ENCODE peak calls at places on chromosomes 12 and 14, in five cellular contexts. K is stomach, X is IMR-90, W is heart right ventricle, Z is HCT116. Q is an unnamed sample.

GRCh38 chr14:53064461-53064860 is 88.7 kb downstream of the DDHD1 start:
- DNase-seq in W (no peak), Z (no peak), X (peak; percentile 7), K (no peak), Q (no peak)

GRCh38 chr12:22529281-22530060 is 14.9 kb downstream of the C2CD5 start:
- DNase-seq in X (peak; percentile 63), K (no peak), Z (no peak), W (no peak), Q (no peak)

GRCh38 chr12:123707466-123707865 is 4.7 kb upstream of the ATP6V0A2 start:
- DNase-seq in Z (no peak), X (no peak), W (no peak), K (no peak), Q (no peak)

GRCh38 chr14:55062517-55063351 is 11.3 kb downstream of the MAPK1IP1L start:
- DNase-seq in K (no peak), W (peak; percentile 57), X (no peak), Z (no peak), Q (no peak)

GRCh38 chr12:31736472-31736871 is 7.7 kb upstream of the AMN1 start:
- DNase-seq in K (no peak), Z (no peak), X (peak; percentile 89), W (no peak), Q (no peak)

GRCh38 chr12:58455146-58455545 is 465.2 kb downstream of the LRIG3 start:
- DNase-seq in X (peak; percentile 52), K (no peak), W (no peak), Z (no peak), Q (no peak)

GRCh38 chr12:43758247-43758727 is 303 bp downstream of the PUS7L start:
- DNase-seq in Z (no peak), K (peak; percentile 26), X (peak; percentile 38), W (no peak), Q (peak; percentile 51)

GRCh38 chr12:63809566-63809965 is 29.9 kb downstream of the RXYLT1 start:
- DNase-seq in Z (no peak), X (no peak), K (no peak), W (no peak), Q (no peak)

GRCh38 chr12:42790761-42791151 is 201.2 kb upstream of the PRICKLE1 start:
- DNase-seq in X (peak; percentile 83), K (no peak), W (no peak), Z (peak; percentile 61), Q (no peak)

GRCh38 chr12:15632708-15633107 is 156.5 kb downstream of the EPS8 start:
- DNase-seq in K (no peak), X (no peak), W (no peak), Z (peak; percentile 33), Q (no peak)

GRCh38 chr14:104799657-104800599 is 973 bp upstream of the ZBTB42 start:
- DNase-seq in K (peak; percentile 90), W (peak; percentile 90), Z (no peak), X (peak; percentile 67), Q (peak; percentile 93)
- H3K4me1 ChIP-seq in K (peaks cover 75% of the 10 kb centered on the region), W (peaks cover 51% of the 10 kb centered on the region), Z (peaks cover 28% of the 10 kb centered on the region), X (peaks cover 19% of the 10 kb centered on the region), Q (peaks cover 42% of the 10 kb centered on the region)

GRCh38 chr14:85577542-85578140 is 47.7 kb downstream of the FLRT2 start:
- DNase-seq in X (no peak), Z (no peak), W (no peak), K (no peak), Q (no peak)

GRCh38 chr14:85578925-85579324 is 49.0 kb downstream of the FLRT2 start:
- DNase-seq in Z (no peak), K (no peak), W (no peak), X (no peak), Q (no peak)

GRCh38 chr14:85579957-85580356 is 50.0 kb downstream of the FLRT2 start:
- DNase-seq in W (no peak), K (no peak), Z (no peak), X (no peak), Q (no peak)

GRCh38 chr14:85583311-85583710 is 53.4 kb downstream of the FLRT2 start:
- DNase-seq in X (no peak), Z (no peak), W (no peak), K (no peak), Q (no peak)

GRCh38 chr14:85580536-85581165 is 50.7 kb downstream of the FLRT2 start:
- DNase-seq in K (no peak), X (peak; percentile 30), W (no peak), Z (no peak), Q (no peak)
- H3K4me1 ChIP-seq in K (no peaks in the 10 kb centered on the region), X (peaks cover 16% of the 10 kb centered on the region), W (peaks cover 3% of the 10 kb centered on the region), Z (no peaks in the 10 kb centered on the region), Q (no peaks in the 10 kb centered on the region)

DNA sequence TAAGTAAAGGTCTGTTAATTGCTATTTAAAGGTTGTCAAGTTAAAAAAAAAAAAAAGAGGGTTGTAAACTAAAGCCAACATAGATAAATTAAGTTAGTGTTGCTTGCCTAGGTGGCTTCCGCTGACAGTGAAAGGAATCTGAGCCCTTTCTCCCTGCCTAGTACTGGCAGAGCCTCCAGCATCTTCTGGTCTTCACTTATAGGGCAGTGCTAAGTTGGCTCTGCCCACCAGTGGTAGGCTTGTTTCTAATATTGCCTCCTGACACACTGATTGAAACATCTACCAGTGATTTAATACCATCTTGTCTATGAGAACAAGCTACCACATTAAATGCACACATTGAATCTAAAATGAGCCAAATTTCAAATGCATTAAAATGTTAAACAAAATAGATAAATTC is 39.7 kb downstream of the PLEKHA5 start:
- DNase-seq in W (no peak), X (no peak), Z (no peak), K (no peak), Q (no peak)
- H3K4me1 ChIP-seq in W (peaks cover 41% of the 10 kb centered on the region), X (peaks cover 5% of the 10 kb centered on the region), Z (no peaks in the 10 kb centered on the region), K (peaks cover 10% of the 10 kb centered on the region), Q (peaks cover 11% of the 10 kb centered on the region)

GRCh38 chr12:47947273-47947672 is 16.1 kb upstream of the TMEM106C start:
- DNase-seq in Z (no peak), W (no peak), X (no peak), K (no peak), Q (no peak)
- H3K4me1 ChIP-seq in Z (peaks cover 4% of the 10 kb centered on the region), W (no peaks in the 10 kb centered on the region), X (peaks cover 12% of the 10 kb centered on the region), K (peaks cover 14% of the 10 kb centered on the region), Q (peaks cover 38% of the 10 kb centered on the region)

GRCh38 chr12:51974646-51975045 is 23.1 kb downstream of the ACVR1B start:
- DNase-seq in W (no peak), K (no peak), Z (no peak), X (no peak), Q (no peak)

GRCh38 chr12:51976376-51977160 is 25.1 kb downstream of the ACVR1B start:
- DNase-seq in K (no peak), Z (no peak), X (peak; percentile 50), W (no peak), Q (no peak)

GRCh38 chr12:51980051-51980808 is 26.5 kb upstream of the TAMALIN start:
- DNase-seq in K (peak; percentile 82), X (peak; percentile 63), W (peak; percentile 40), Z (no peak), Q (peak; percentile 69)

GRCh38 chr12:51975196-51975595 is 23.7 kb downstream of the ACVR1B start:
- DNase-seq in X (no peak), Z (no peak), K (no peak), W (no peak), Q (no peak)

DNA sequence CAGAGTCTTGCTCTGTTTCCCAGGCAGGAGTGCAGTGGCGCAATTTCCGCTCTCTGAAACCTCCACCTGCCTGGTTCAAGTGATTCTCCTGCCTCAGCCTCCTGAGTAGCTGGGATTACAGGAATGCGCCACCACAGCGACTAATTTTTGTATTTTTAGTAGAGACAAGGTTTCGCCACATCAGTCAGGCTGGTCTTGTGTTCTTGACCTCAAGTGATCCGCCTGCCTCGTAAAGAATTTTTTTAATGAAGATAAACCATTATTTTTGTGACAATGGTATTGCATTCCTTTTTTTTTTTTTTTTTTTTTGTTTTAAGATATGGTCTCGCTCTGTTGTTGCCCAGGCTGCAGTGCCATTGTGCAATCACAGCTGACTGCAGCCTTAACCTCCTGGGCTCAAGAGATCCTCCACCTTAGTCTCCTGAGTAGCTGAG is 25.8 kb downstream of the ACVR1B start:
- DNase-seq in Z (no peak), W (no peak), X (no peak), K (no peak), Q (no peak)
- H3K4me1 ChIP-seq in Z (no peaks in the 10 kb centered on the region), W (peaks cover 28% of the 10 kb centered on the region), X (peaks cover 30% of the 10 kb centered on the region), K (peaks cover 35% of the 10 kb centered on the region), Q (peaks cover 19% of the 10 kb centered on the region)

GRCh38 chr12:120264086-120264485 is 1.4 kb downstream of the PXN start:
- DNase-seq in Z (no peak), X (no peak), W (no peak), K (no peak), Q (no peak)

GRCh38 chr12:120265203-120265482 is 387 bp downstream of the PXN start:
- DNase-seq in W (no peak), Z (no peak), K (no peak), X (no peak), Q (no peak)

GRCh38 chr12:120262852-120263724 is 2.4 kb downstream of the PXN start:
- DNase-seq in W (peak; percentile 49), Z (no peak), K (no peak), X (no peak), Q (no peak)

GRCh38 chr12:120264511-120265202 is 873 bp downstream of the PXN start:
- DNase-seq in X (no peak), K (no peak), W (no peak), Z (no peak), Q (no peak)

GRCh38 chr12:120263725-120264040 is 1.8 kb downstream of the PXN start:
- DNase-seq in K (no peak), Z (no peak), X (no peak), W (no peak), Q (no peak)
- H3K4me1 ChIP-seq in K (peaks cover 64% of the 10 kb centered on the region), Z (peaks cover 45% of the 10 kb centered on the region), X (peaks cover 26% of the 10 kb centered on the region), W (peaks cover 58% of the 10 kb centered on the region), Q (peaks cover 33% of the 10 kb centered on the region)

GRCh38 chr14:73728106-73729014 is 14.2 kb upstream of the PNMA1 start:
- DNase-seq in X (peak; percentile 63), Z (peak; percentile 61), K (peak; percentile 91), W (peak; percentile 86), Q (peak; percentile 87)

GRCh38 chr14:73726025-73726961 is 12.1 kb upstream of the PNMA1 start:
- DNase-seq in X (no peak), K (no peak), W (no peak), Z (no peak), Q (peak; percentile 55)

GRCh38 chr14:73729015-73729330 is 14.8 kb upstream of the PNMA1 start:
- DNase-seq in Z (no peak), W (no peak), X (no peak), K (no peak), Q (no peak)

GRCh38 chr14:73725116-73726024 is 11.2 kb upstream of the PNMA1 start:
- DNase-seq in Z (no peak), W (no peak), X (peak; percentile 59), K (no peak), Q (no peak)

DNA sequence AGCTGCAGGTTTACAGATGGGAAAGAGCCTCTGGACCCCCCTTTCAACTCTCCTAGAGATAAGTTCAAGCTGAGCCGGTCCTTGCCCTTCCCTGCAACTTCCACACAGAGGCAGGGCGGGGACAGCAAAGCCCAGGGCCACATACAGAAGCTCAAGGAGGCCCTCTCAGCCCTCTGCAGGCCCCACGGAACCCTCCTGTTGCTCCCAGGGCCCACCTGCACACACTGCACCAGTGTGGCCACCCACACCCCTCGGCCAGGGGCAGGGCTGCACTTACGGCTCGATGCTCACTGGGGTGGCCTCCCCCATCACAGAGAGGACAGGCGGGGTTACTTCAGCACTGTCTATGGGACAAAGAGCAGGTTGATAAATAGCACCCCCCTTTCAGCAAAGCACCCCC is 13.0 kb upstream of the PNMA1 start:
- DNase-seq in Z (no peak), X (no peak), W (no peak), K (no peak), Q (no peak)
- H3K4me1 ChIP-seq in Z (peaks cover 3% of the 10 kb centered on the region), X (peaks cover 36% of the 10 kb centered on the region), W (peaks cover 85% of the 10 kb centered on the region), K (peaks cover 80% of the 10 kb centered on the region), Q (peaks cover 28% of the 10 kb centered on the region)

GRCh38 chr12:92930421-92930820 is 1.3 kb upstream of the EEA1 start:
- DNase-seq in Z (no peak), K (no peak), W (no peak), X (no peak), Q (no peak)
- H3K4me1 ChIP-seq in Z (peaks cover 20% of the 10 kb centered on the region), K (peaks cover 17% of the 10 kb centered on the region), W (peaks cover 32% of the 10 kb centered on the region), X (peaks cover 14% of the 10 kb centered on the region), Q (peaks cover 17% of the 10 kb centered on the region)